ENCODE peak calls at places on chromosome 2, in nine cellular contexts. R is left lung; V is NB4; O is choroid plexus epithelial cell; D is brain microvascular endothelial cell; P is PC-9; S is endothelial cell; Z is CD8-positive, alpha-beta T cell; W is Calu3. B is an unnamed sample.

GRCh38 chr2:198096965-198097364 is 292.6 kb downstream of the PLCL1 start:
- DNase-seq in R (no peak), V (no peak), O (no peak), D (no peak), P (no peak), S (no peak), Z (no peak), W (no peak), B (no peak)

GRCh38 chr2:237859533-237860272 is at the start of gene RAMP1:
- DNase-seq in R (peak; percentile 76), V (no peak), O (no peak), D (no peak), P (peak; percentile 51), S (peak; percentile 27), Z (no peak), W (peak; percentile 26), B (no peak)

GRCh38 chr2:97957432-97958183 is 38.1 kb downstream of the TMEM131 start:
- DNase-seq in R (no peak), V (no peak), O (peak; percentile 18), D (no peak), P (peak; percentile 41), S (no peak), Z (no peak), W (no peak), B (no peak)

GRCh38 chr2:41806286-41806685 is 241.5 kb upstream of the PKDCC start:
- DNase-seq in R (no peak), V (no peak), O (no peak), D (no peak), P (no peak), S (no peak), Z (no peak), W (peak; percentile 43), B (no peak)

GRCh38 chr2:42923632-42924425 is 131.4 kb upstream of the HAAO start:
- DNase-seq in R (no peak), V (no peak), O (no peak), D (no peak), P (no peak), S (no peak), Z (no peak), W (no peak), B (no peak)

GRCh38 chr2:232013701-232014353 is 52.3 kb downstream of the DIS3L2 start:
- DNase-seq in R (no peak), V (peak; percentile 16), O (peak; percentile 96), D (peak; percentile 92), P (peak; percentile 38), S (no peak), Z (no peak), W (no peak), B (no peak)

GRCh38 chr2:224145751-224146355 is 106.8 kb upstream of the SERPINE2 start:
- DNase-seq in R (no peak), V (no peak), O (peak; percentile 94), D (peak; percentile 93), P (peak; percentile 36), S (no peak), Z (no peak), W (no peak), B (no peak)

GRCh38 chr2:227388537-227389011 is 825 bp upstream of the SCYGR1 start:
- DNase-seq in R (no peak), V (no peak), O (peak; percentile 97), D (peak; percentile 86), P (peak; percentile 56), S (no peak), Z (no peak), W (no peak), B (no peak)

GRCh38 chr2:72738096-72738495 is 87.7 kb downstream of the EXOC6B start:
- DNase-seq in R (no peak), V (no peak), O (no peak), D (peak; percentile 10), P (no peak), S (no peak), Z (no peak), W (no peak), B (no peak)

GRCh38 chr2:71348302-71348701 is 16.7 kb downstream of the ZNF638 start:
- DNase-seq in R (no peak), V (peak; percentile 59), O (peak; percentile 68), D (peak; percentile 28), P (no peak), S (peak; percentile 36), Z (no peak), W (no peak), B (no peak)

GRCh38 chr2:152407204-152407721 is 72.3 kb downstream of the FMNL2 start:
- DNase-seq in R (peak; percentile 75), V (no peak), O (peak; percentile 76), D (peak; percentile 53), P (peak; percentile 45), S (peak; percentile 31), Z (no peak), W (peak; percentile 50), B (no peak)

GRCh38 chr2:219418570-219419189 is 503 bp downstream of the DES start:
- DNase-seq in R (no peak), V (no peak), O (peak; percentile 40), D (no peak), P (no peak), S (no peak), Z (no peak), W (no peak), B (no peak)
- TF ChIP-seq CTCF in R (no peak), V (no peak), O (peak; percentile 13), D (no peak), P (no peak), S (no peak), Z (no peak), W (no peak), B (no peak)

GRCh38 chr2:88691339-88692183 is at the start of gene RPIA:
- DNase-seq in R (peak; percentile 99), V (peak; percentile 99), O (peak; percentile 99), D (peak; percentile 99), P (peak; percentile 97), S (peak; percentile 97), Z (peak; percentile 99), W (peak; percentile 98), B (peak; percentile 100)

GRCh38 chr2:88694015-88694414 is 2.5 kb downstream of the RPIA start:
- DNase-seq in R (no peak), V (peak; percentile 12), O (no peak), D (no peak), P (no peak), S (no peak), Z (no peak), W (no peak), B (no peak)

GRCh38 chr2:88692187-88692586 is 714 bp downstream of the RPIA start:
- DNase-seq in R (peak; percentile 81), V (peak; percentile 73), O (peak; percentile 16), D (no peak), P (no peak), S (peak; percentile 20), Z (peak; percentile 21), W (peak; percentile 3), B (peak; percentile 60)

GRCh38 chr2:88687384-88687783 is 4.1 kb upstream of the RPIA start:
- DNase-seq in R (no peak), V (no peak), O (no peak), D (no peak), P (no peak), S (no peak), Z (no peak), W (no peak), B (no peak)

DNA sequence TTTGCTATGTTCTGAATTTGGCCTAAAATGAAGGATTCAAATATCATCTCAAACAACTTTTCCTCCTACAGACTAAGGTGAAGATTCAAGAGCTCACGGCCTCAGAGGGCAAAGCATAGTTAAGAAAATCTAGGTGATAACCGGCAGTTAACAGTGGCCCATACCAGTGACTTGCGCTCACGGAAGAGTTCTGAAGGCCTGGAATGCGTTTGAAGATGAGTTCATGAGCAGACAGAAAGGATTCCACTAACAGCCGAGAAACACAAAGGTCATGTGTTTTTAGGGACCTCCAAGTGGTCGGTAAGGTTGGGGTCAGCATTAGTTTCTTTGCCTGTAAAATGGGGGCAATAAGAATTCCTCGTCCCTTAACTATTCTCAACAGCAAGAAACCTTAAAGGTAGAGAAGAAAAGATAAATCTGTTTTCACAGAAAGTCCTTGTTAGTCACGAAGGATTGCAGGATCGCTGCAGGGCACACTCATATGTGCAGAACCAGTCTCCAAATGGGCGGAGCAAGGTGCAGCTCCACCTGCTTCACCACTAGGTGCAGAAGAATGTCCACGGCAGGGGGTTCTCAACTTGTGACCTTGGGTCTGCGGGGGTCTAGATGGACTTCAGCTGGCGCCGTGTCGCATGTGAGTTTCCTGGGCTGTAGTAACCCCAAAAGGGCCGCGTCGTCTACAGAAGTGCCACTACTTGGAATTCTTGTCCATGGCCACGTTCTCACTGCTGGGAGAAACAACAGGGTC is 708 bp upstream of the RPIA start:
- DNase-seq in R (peak; percentile 69), V (no peak), O (peak; percentile 11), D (no peak), P (peak; percentile 49), S (no peak), Z (peak; percentile 45), W (peak; percentile 34), B (no peak)
- TF ChIP-seq CTCF in R (peak; percentile 15), V (no peak), O (peak; percentile 24), D (peak; percentile 36), P (peak; percentile 55), S (no peak), Z (no peak), W (no peak), B (peak; percentile 55)

DNA sequence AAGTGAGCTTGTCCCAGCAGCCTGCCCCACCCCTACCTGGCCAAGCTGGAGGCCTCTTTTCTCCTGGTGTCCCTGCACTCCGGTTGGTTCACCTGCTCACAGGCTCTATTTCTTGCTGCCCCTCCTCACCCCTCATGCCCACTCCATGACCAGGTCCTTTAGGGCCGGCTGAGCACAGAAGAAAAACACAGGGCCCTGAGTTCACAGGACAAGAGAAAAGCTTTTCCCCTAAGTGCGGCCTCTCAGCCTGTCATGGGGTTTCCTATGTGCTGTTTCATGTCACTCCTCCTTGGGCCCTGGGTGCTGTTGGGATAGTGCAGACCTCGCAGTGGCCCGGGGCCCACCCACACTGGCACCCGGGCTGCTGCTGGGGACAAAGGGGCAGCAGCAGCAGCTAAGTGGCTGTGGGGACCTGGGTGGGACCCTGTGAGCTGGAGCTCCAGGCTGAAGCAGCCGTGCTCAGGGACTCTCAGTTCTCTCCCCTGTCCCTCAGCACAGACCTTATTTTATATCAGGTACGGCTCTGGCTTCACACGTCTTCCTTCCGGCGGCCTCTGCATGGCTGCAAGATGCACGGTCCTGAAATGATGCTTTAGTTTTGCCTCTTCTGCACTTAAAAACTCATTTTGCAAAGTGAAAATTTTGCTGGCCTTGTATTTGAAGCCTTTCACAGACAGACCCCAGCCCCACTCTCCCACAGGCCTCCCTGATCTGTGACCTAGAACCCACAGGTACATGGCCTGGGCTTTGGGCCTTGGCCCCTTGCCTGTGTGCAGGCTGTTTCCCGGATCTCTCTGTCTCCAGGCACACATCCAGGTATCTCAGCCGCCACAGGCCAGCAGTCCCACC is 71.8 kb downstream of the SH3RF3 start:
- DNase-seq in R (no peak), V (no peak), O (no peak), D (no peak), P (no peak), S (no peak), Z (no peak), W (no peak), B (no peak)
- TF ChIP-seq CTCF in R (no peak), V (no peak), O (no peak), D (no peak), P (no peak), S (no peak), Z (no peak), W (no peak), B (no peak)

DNA sequence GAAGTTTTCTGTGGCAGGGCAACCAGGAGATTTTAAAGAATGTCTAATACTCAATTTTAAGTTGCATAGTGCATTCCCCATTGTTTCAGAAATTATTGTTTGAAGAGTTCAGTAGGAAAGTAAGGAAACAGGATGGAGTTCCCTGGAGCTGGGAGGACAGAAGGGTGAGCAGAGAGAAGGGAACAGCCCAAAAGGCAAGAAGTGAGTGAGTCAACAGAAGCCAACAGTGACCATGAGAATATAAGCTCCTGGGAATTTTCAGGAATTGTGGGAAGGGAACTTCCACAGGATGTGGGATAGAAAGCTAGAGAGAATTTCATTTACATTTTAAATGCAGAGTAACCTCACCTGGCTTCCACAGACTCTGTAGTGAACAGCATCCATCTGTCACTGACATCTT is 268.1 kb upstream of the ATP5MC3 start:
- DNase-seq in R (no peak), V (no peak), O (no peak), D (no peak), P (no peak), S (no peak), Z (no peak), W (no peak), B (no peak)
- TF ChIP-seq CTCF in R (no peak), V (no peak), O (no peak), D (no peak), P (no peak), S (no peak), Z (no peak), W (no peak), B (no peak)

B was measured in Peyer's patch.